ENCODE peak calls at places on chromosomes 12 and 14, in seven cellular contexts. M is hepatocyte, A is PC-9, B is PC-3, Q is MM.1S, F is HCT116, R is GM23338. Z is an unnamed sample.

GRCh38 chr12:132118876-132119275 is 25.2 kb downstream of the DDX51 start:
- DNase-seq in M (no peak), A (no peak), B (no peak), Q (no peak), F (no peak), R (peak; percentile 34), Z (no peak)

GRCh38 chr12:117018276-117018675 is 80.9 kb downstream of the TESC start:
- DNase-seq in M (no peak), A (no peak), B (no peak), Q (no peak), F (no peak), R (no peak), Z (no peak)

GRCh38 chr12:8065991-8066594 is at the start of gene C3AR1:
- DNase-seq in M (peak; percentile 28), A (no peak), B (peak; percentile 50), Q (peak; percentile 97), F (no peak), R (no peak), Z (no peak)

GRCh38 chr12:117985182-117985581 is 16.4 kb upstream of the KSR2 start:
- DNase-seq in M (no peak), A (peak; percentile 40), B (peak; percentile 74), Q (no peak), F (peak; percentile 40), R (no peak), Z (no peak)

GRCh38 chr12:94170690-94171594 is 22.6 kb downstream of the PLXNC1 start:
- DNase-seq in M (no peak), A (no peak), B (no peak), Q (no peak), F (no peak), R (peak; percentile 79), Z (no peak)

GRCh38 chr14:42299692-42300091 is 693.0 kb downstream of the LRFN5 start:
- DNase-seq in M (no peak), A (no peak), B (no peak), Q (peak; percentile 30), F (no peak), R (no peak), Z (peak; percentile 94)

GRCh38 chr12:107788690-107789458 is 14.4 kb downstream of the ASCL4 start:
- DNase-seq in M (no peak), A (no peak), B (no peak), Q (no peak), F (no peak), R (no peak), Z (no peak)

GRCh38 chr14:36605506-36605857 is 23.1 kb upstream of the NKX2-8 start:
- DNase-seq in M (no peak), A (no peak), B (peak; percentile 60), Q (no peak), F (no peak), R (peak; percentile 73), Z (no peak)

GRCh38 chr12:107504503-107504885 is 181.1 kb upstream of the PWP1 start:
- DNase-seq in M (no peak), A (no peak), B (no peak), Q (no peak), F (no peak), R (no peak), Z (no peak)

GRCh38 chr14:23663711-23664110 is 27.5 kb downstream of the DHRS2 start:
- DNase-seq in M (no peak), A (no peak), B (no peak), Q (no peak), F (no peak), R (no peak), Z (no peak)

GRCh38 chr14:100606687-100607610 is 19.7 kb upstream of the BEGAIN start:
- DNase-seq in M (no peak), A (no peak), B (no peak), Q (no peak), F (no peak), R (no peak), Z (no peak)

GRCh38 chr14:68703093-68703492 is 89.8 kb downstream of the ZFP36L1 start:
- DNase-seq in M (no peak), A (peak; percentile 74), B (peak; percentile 83), Q (no peak), F (no peak), R (no peak), Z (no peak)

GRCh38 chr12:32183646-32184045 is 77.0 kb downstream of the BICD1 start:
- DNase-seq in M (no peak), A (no peak), B (peak; percentile 60), Q (no peak), F (no peak), R (peak; percentile 27), Z (no peak)

GRCh38 chr12:51371295-51371953 is 19.8 kb downstream of the GALNT6 start:
- DNase-seq in M (peak; percentile 90), A (peak; percentile 98), B (peak; percentile 98), Q (no peak), F (peak; percentile 71), R (peak; percentile 46), Z (no peak)

GRCh38 chr12:2552000-2552399 is 242.8 kb upstream of the FKBP4 start:
- DNase-seq in M (no peak), A (no peak), B (no peak), Q (no peak), F (no peak), R (no peak), Z (no peak)

GRCh38 chr12:2551097-2551496 is 243.7 kb upstream of the FKBP4 start:
- DNase-seq in M (no peak), A (no peak), B (no peak), Q (no peak), F (no peak), R (no peak), Z (no peak)

GRCh38 chr12:2550470-2551090 is 244.2 kb upstream of the FKBP4 start:
- DNase-seq in M (peak; percentile 64), A (no peak), B (peak; percentile 38), Q (no peak), F (no peak), R (no peak), Z (no peak)

GRCh38 chr12:2553388-2554126 is 241.2 kb upstream of the FKBP4 start:
- DNase-seq in M (no peak), A (no peak), B (no peak), Q (no peak), F (no peak), R (no peak), Z (no peak)

DNA sequence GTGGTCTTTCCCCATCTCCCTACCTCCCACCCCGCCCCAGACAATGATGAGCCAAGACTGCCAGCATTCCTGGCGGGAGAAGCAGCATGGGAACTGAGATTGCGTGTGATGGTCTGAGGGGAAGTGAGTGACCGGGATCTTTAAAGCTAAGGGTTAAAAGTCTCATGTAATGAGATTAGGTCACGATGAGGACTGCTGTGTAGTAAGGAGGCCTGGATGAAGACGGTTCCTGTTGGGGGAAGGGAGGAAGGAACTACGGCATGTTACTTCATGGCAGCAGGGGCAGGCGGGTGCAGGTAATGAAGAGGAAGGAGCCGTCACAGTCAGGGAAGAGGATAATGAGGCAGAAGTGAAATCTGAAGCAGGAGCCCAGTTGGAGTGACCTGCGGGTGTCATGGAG is 243.3 kb upstream of the FKBP4 start:
- DNase-seq in M (no peak), A (no peak), B (no peak), Q (no peak), F (no peak), R (no peak), Z (no peak)
- H3K9me2 ChIP-seq in M (no peaks in the 10 kb centered on the region), A (no peaks in the 10 kb centered on the region), B (no peaks in the 10 kb centered on the region), Q (no peaks in the 10 kb centered on the region), F (no peaks in the 10 kb centered on the region), R (no peaks in the 10 kb centered on the region), Z (no peaks in the 10 kb centered on the region)

DNA sequence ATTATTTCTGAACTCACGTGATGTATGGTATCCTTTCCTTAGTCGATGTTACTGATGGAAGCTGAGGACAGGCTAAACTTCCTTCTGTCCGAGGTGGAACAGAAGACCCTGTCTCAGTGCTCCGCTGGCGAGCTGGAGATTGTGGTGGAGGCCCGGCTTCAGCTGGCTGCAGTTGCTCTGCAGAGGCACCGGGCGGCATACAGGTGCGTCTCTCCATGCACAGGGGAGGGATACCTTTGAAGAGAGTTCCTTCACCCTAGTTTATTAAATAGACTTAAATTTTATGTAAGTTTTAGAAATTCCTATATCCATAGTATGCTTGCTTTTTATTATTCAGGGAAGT is 186.7 kb upstream of the NEDD1 start:
- DNase-seq in M (peak; percentile 20), A (no peak), B (peak; percentile 57), Q (peak; percentile 84), F (no peak), R (peak; percentile 52), Z (peak; percentile 22)
- TF ChIP-seq CTCF in M (no peak), A (no peak), B (peak; percentile 52), Q (peak; percentile 55), F (peak; percentile 17), R (peak; percentile 36), Z (peak; percentile 31)

DNA sequence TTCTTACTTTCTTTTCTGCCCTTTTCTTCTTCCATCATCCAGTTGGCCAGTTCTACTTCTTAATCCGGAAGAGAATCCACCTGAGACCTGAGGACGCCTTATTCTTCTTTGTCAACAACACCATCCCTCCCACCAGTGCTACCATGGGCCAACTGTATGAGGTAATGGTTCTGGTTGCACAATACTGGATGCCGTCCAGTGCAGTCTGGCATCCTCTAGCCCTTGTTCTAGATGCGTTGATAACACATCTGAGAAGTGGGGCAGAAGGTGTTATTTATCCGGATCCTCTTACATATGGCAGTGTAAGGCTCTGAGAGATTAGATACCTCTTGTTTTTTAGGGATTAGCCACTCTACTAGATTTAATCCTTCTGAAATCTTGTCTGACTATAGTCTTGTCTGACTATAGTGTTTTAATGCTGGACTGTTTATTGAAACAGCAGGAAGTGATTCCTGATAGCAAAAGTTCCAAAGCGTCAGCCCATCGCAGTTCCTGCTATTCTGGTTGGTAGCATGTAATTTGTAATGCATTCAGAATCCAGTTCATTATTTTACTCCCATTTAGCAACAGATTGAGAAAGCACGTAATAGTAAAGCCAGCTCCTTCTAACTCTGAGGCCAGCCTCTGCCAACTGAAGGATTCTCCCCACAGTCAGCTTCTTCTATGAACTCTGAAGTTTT is 7.9 kb downstream of the GABARAPL1 start:
- DNase-seq in M (peak; percentile 39), A (no peak), B (peak; percentile 18), Q (no peak), F (no peak), R (no peak), Z (no peak)
- H3K4me3 ChIP-seq in M (no peak overlapping the region), A (no peak overlapping the region), B (no peak overlapping the region), Q (no peak overlapping the region), F (no peak overlapping the region), R (no peak overlapping the region), Z (no peak overlapping the region)

GRCh38 chr14:89342049-89342448 is 75.0 kb downstream of the FOXN3 start:
- DNase-seq in M (no peak), A (no peak), B (no peak), Q (no peak), F (no peak), R (no peak), Z (no peak)
- H3K9me2 ChIP-seq in M (no peaks in the 10 kb centered on the region), A (no peaks in the 10 kb centered on the region), B (no peaks in the 10 kb centered on the region), Q (no peaks in the 10 kb centered on the region), F (no peaks in the 10 kb centered on the region), R (no peaks in the 10 kb centered on the region), Z (no peaks in the 10 kb centered on the region)

GRCh38 chr12:49295087-49296001 is at the start of gene PRPH:
- DNase-seq in M (no peak), A (no peak), B (no peak), Q (no peak), F (no peak), R (peak; percentile 45), Z (no peak)
- TF ChIP-seq CTCF in M (no peak), A (no peak), B (no peak), Q (no peak), F (no peak), R (peak; percentile 35), Z (no peak)

GRCh38 chr14:52348796-52349195 is 34.7 kb downstream of the PTGER2 start:
- DNase-seq in M (no peak), A (no peak), B (peak; percentile 83), Q (no peak), F (no peak), R (no peak), Z (no peak)
- H3K4me3 ChIP-seq in M (no peak overlapping the region), A (no peak overlapping the region), B (peak overlapping the region; percentile 41), Q (no peak overlapping the region), F (no peak overlapping the region), R (no peak overlapping the region), Z (no peak overlapping the region)

Z was measured in OCI-LY7.